ENCODE peak calls at places on chromosomes 7 and 10, in four cellular contexts. O is lung, U is ascending aorta, B is transverse colon. K is an unnamed sample.
A peak's percentile ranks its signal among the peaks of the same experiment; 100 is the strongest.

GRCh38 chr7:82722946-82723345 is 279.4 kb upstream of the CACNA2D1 start:
- DNase-seq in O (no peak), U (no peak), B (no peak), K (no peak)

GRCh38 chr7:141126107-141126506 is 52.2 kb downstream of the TMEM178B start:
- DNase-seq in O (no peak), U (no peak), B (no peak), K (no peak)

GRCh38 chr10:128062837-128063563 is 63.2 kb downstream of the MKI67 start:
- DNase-seq in O (no peak), U (peak; percentile 67), B (peak; percentile 58), K (peak; percentile 21)

GRCh38 chr7:923108-924041 is 31.1 kb downstream of the ADAP1 start:
- DNase-seq in O (peak; percentile 65), U (peak; percentile 88), B (peak; percentile 94), K (peak; percentile 30)

GRCh38 chr7:125358551-125359167 is 429.0 kb upstream of the POT1 start:
- DNase-seq in O (no peak), U (no peak), B (no peak), K (no peak)

GRCh38 chr10:2244476-2244875 is 507.2 kb upstream of the ADARB2 start:
- DNase-seq in O (no peak), U (no peak), B (no peak), K (no peak)

GRCh38 chr7:27947581-27948278 is 207.8 kb downstream of the TAX1BP1 start:
- DNase-seq in O (no peak), U (no peak), B (no peak), K (no peak)

GRCh38 chr10:50310560-50311174 is 59.4 kb upstream of the ASAH2 start:
- DNase-seq in O (no peak), U (no peak), B (peak; percentile 18), K (peak; percentile 53)

GRCh38 chr7:137956591-137956990 is 45.3 kb downstream of the CREB3L2 start:
- DNase-seq in O (no peak), U (no peak), B (no peak), K (no peak)

GRCh38 chr10:48274636-48275035 is at the start of gene FRMPD2:
- DNase-seq in O (no peak), U (no peak), B (no peak), K (no peak)

GRCh38 chr10:96233959-96234358 is 37.4 kb downstream of the BLNK start:
- DNase-seq in O (no peak), U (no peak), B (no peak), K (no peak)

GRCh38 chr10:7111574-7111973 is 299.3 kb downstream of the SFMBT2 start:
- DNase-seq in O (no peak), U (no peak), B (no peak), K (no peak)

GRCh38 chr10:77756319-77757232 is 119.0 kb upstream of the KCNMA1 start:
- DNase-seq in O (no peak), U (no peak), B (peak; percentile 24), K (peak; percentile 71)

GRCh38 chr7:101234636-101235035 is 3.0 kb downstream of the CLDN15 start:
- DNase-seq in O (no peak), U (no peak), B (peak; percentile 58), K (no peak)

GRCh38 chr7:69981646-69982045 is 383.4 kb downstream of the AUTS2 start:
- DNase-seq in O (no peak), U (no peak), B (no peak), K (no peak)

GRCh38 chr10:102118867-102119266 is 1.3 kb downstream of the LDB1 start:
- DNase-seq in O (no peak), U (peak; percentile 73), B (peak; percentile 57), K (no peak)

GRCh38 chr7:13639416-13639815 is 350.1 kb downstream of the ETV1 start:
- DNase-seq in O (no peak), U (no peak), B (no peak), K (no peak)

GRCh38 chr7:50687096-50687495 is 95.6 kb downstream of the GRB10 start:
- DNase-seq in O (no peak), U (no peak), B (no peak), K (no peak)

GRCh38 chr10:78179886-78180285 is 146.2 kb downstream of the RPS24 start:
- DNase-seq in O (no peak), U (no peak), B (no peak), K (no peak)

GRCh38 chr7:33452805-33453502 is 323.6 kb downstream of the BBS9 start:
- DNase-seq in O (no peak), U (no peak), B (no peak), K (no peak)

GRCh38 chr10:63522129-63522687 is 1.0 kb downstream of the REEP3 start:
- DNase-seq in O (no peak), U (no peak), B (no peak), K (no peak)

GRCh38 chr7:130902755-130903357 is 168.8 kb upstream of the KLF14 start:
- DNase-seq in O (no peak), U (peak; percentile 12), B (no peak), K (no peak)

GRCh38 chr7:130903358-130903974 is 169.5 kb upstream of the KLF14 start:
- DNase-seq in O (no peak), U (peak; percentile 69), B (no peak), K (no peak)

GRCh38 chr7:130904031-130904757 is 170.2 kb upstream of the KLF14 start:
- DNase-seq in O (no peak), U (peak; percentile 63), B (no peak), K (no peak)

GRCh38 chr7:130906575-130906974 is 172.6 kb upstream of the KLF14 start:
- DNase-seq in O (no peak), U (no peak), B (no peak), K (no peak)

GRCh38 chr7:130904792-130905191 is 170.8 kb upstream of the KLF14 start:
- DNase-seq in O (no peak), U (peak; percentile 50), B (no peak), K (no peak)
- H3K4me1 ChIP-seq in O (peaks cover 27% of the 10 kb centered on the region), U (peaks cover 50% of the 10 kb centered on the region), B (peaks cover 80% of the 10 kb centered on the region), K (peaks cover 37% of the 10 kb centered on the region)

DNA sequence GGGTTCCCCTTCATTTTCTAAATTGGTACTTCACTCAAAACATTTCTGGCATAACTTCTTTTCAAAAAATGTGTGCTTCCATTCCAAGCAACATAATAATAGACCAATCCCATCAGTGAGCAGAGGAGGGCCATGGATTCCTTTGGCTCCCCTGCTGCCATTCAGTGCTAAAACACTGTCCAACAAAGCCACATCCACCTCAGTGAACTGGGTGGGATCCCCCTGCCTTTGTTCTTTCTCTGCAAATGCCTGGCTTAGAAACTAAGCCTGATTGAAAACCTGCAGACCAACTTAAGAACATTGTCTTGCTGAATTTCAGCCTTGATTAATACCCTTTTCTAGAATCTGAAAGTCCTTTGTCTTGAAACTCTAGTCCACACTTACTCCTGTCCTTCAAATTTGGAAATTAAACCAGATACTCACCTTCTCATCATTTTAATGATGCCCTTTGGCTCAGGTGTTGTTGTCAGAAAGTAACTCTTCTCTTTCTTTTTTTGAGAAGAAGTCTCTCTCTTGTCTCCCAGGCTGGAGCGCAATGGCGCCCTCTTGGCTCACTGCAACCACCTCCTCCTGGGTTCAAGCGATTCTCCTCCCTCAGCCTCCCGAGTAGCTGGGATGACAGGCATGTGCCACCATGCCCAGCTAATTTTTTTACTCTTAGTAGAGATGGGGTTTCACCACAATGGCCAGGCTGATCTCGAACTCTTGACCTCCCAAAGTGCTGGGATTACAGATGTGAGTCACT is 132.3 kb downstream of the PLXNA4 start:
- DNase-seq in O (no peak), U (no peak), B (no peak), K (no peak)
- TF ChIP-seq CTCF in O (no peak), U (no peak), B (no peak), K (no peak)

DNA sequence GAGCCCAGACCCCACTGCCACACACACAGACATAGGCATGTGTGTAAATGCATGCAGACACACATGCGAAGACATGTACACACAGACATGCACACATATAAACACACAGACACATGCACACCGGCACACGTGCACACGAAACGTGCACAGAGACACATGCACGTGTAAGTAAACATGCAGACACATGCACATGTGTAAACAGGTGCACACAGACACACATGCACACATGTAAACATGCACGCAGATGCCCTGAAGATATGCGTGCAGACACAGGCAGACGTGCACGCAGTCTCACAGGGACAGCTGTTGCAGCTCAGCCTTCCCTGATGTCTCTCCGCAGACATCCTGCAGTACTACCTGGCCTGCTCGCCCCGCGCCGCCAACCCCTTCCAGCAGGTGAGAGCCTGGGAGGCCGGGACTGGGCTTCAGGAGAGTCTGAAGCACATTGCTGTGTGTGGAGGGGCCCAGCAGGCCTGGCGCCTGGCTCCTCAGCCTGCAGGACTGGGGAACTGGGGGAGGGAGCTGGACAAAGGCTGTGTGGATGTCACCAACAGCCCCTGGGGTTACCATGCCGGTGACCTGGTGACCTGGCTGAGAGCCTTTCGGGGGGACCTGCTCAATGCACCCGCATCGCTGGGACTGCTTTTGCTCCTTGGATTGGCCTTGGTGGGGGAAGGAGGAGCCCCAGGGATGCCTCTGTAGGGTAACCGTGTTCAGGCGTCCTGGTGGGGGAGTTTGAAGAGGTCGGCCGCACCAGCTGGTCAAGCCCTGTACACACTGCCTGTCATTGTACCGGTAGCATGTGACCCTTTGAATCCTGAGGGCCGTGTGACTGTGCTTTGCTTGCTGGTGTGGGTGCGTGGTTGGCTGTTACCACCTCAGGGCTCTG is 20.3 kb downstream of the TTYH3 start:
- DNase-seq in O (no peak), U (no peak), B (no peak), K (no peak)
- H3K4me1 ChIP-seq in O (no peaks in the 10 kb centered on the region), U (no peaks in the 10 kb centered on the region), B (no peaks in the 10 kb centered on the region), K (no peaks in the 10 kb centered on the region)

GRCh38 chr7:99447943-99448342 is 9.2 kb downstream of the CPSF4 start:
- DNase-seq in O (no peak), U (no peak), B (no peak), K (no peak)
- TF ChIP-seq CTCF in O (no peak), U (no peak), B (peak; percentile 12), K (peak; percentile 36)

DNA sequence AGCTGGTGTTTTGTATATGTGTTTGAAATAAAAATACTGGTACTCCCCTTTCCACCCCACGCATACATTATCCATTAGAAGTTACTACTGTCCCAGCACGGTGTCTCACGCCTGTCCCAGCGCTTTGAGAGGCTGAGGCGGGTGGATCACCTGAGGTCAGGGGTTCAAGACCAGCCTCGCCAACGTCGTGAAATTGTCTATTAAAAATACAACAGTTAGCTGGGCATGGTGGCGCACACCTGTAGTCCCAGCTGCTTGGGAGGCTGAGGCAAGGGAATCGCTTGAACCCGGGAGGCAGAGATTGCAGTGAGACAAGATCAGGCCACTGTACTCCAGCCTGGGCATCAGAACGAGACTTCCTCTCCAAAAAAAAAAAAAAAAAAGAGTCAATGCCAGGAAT is 2.7 kb downstream of the HBP1 start:
- DNase-seq in O (no peak), U (no peak), B (no peak), K (no peak)
- H3K4me1 ChIP-seq in O (peaks cover 3% of the 10 kb centered on the region), U (peaks cover 33% of the 10 kb centered on the region), B (peaks cover 36% of the 10 kb centered on the region), K (no peaks in the 10 kb centered on the region)

GRCh38 chr7:139321071-139321745 is 19.9 kb upstream of the FMC1 start:
- DNase-seq in O (no peak), U (no peak), B (no peak), K (peak; percentile 46)
- TF ChIP-seq CTCF in O (no peak), U (no peak), B (peak; percentile 26), K (peak; percentile 24)

GRCh38 chr10:125389648-125390047 is 229.3 kb upstream of the CTBP2 start:
- DNase-seq in O (no peak), U (no peak), B (no peak), K (no peak)
- H3K4me1 ChIP-seq in O (no peaks in the 10 kb centered on the region), U (no peaks in the 10 kb centered on the region), B (no peaks in the 10 kb centered on the region), K (no peaks in the 10 kb centered on the region)

K was measured in Caco-2.